ENCODE peak calls at places on chromosomes 7 and 10, in six cellular contexts. H is fibroblast of lung, F is PC-3, R is hepatocyte, I is MM.1S, K is HepG2. E is an unnamed sample.

GRCh38 chr10:74957199-74958084 is 131.0 kb downstream of the KAT6B start:
- DNase-seq in R (no peak), F (no peak), I (no peak), H (no peak), K (no peak), E (no peak)

GRCh38 chr10:118669020-118669766 is 73.7 kb upstream of the PRLHR start:
- DNase-seq in I (no peak), H (peak), K (no peak), F (no peak), R (no peak), E (peak)

GRCh38 chr10:89274928-89275327 is 23.4 kb upstream of the LIPA start:
- DNase-seq in H (peak), I (no peak), R (no peak), K (no peak), F (no peak), E (no peak)

GRCh38 chr7:29825750-29826529 is 19.6 kb downstream of the WIPF3 start:
- DNase-seq in F (no peak), H (no peak), K (no peak), I (peak), R (no peak), E (no peak)

GRCh38 chr10:62733654-62734293 is 70.7 kb upstream of the ADO start:
- DNase-seq in I (no peak), F (peak), R (no peak), K (no peak), H (no peak), E (no peak)

GRCh38 chr7:52911326-52911725 is 124.1 kb upstream of the POM121L12 start:
- DNase-seq in H (no peak), R (no peak), I (no peak), K (no peak), F (no peak), E (no peak)

GRCh38 chr10:6383099-6383812 is 180.5 kb downstream of the PFKFB3 start:
- DNase-seq in F (no peak), H (peak), R (peak), I (no peak), K (no peak), E (no peak)

GRCh38 chr10:93703066-93703465 is 674 bp upstream of the FRA10AC1 start:
- DNase-seq in F (no peak), K (no peak), R (no peak), I (no peak), H (peak), E (no peak)

GRCh38 chr7:418636-419280 is 100.9 kb downstream of the PDGFA start:
- DNase-seq in I (no peak), F (no peak), K (no peak), H (no peak), R (no peak), E (no peak)

GRCh38 chr10:102517553-102517952 is 13.8 kb downstream of the SUFU start:
- DNase-seq in I (no peak), H (no peak), K (no peak), R (peak), F (no peak), E (no peak)

GRCh38 chr7:73941836-73942551 is 81.0 kb downstream of the TMEM270 start:
- DNase-seq in F (peak), I (no peak), K (peak), R (no peak), H (no peak), E (no peak)

GRCh38 chr10:58638406-58638805 is 125.7 kb downstream of the BICC1 start:
- DNase-seq in K (no peak), F (no peak), I (no peak), H (no peak), R (no peak), E (no peak)

GRCh38 chr10:62893036-62893435 is 76.9 kb upstream of the EGR2 start:
- DNase-seq in K (no peak), R (no peak), F (peak), I (no peak), H (no peak), E (no peak)

GRCh38 chr7:466465-467191 is 53.0 kb downstream of the PDGFA start:
- DNase-seq in H (no peak), R (no peak), F (no peak), K (no peak), I (no peak), E (no peak)

GRCh38 chr7:22390512-22390911 is 33.6 kb upstream of the RAPGEF5 start:
- DNase-seq in K (no peak), F (no peak), I (no peak), H (no peak), R (no peak), E (no peak)

GRCh38 chr7:2120251-2120660 is 112.5 kb downstream of the MAD1L1 start:
- DNase-seq in H (no peak), F (no peak), R (no peak), K (no peak), I (no peak), E (no peak)

GRCh38 chr7:77664715-77665114 is 31.5 kb upstream of the RSBN1L start:
- DNase-seq in F (no peak), I (no peak), K (no peak), R (no peak), H (no peak), E (no peak)

GRCh38 chr7:85065306-85065705 is 121.5 kb downstream of the SEMA3D start:
- DNase-seq in R (no peak), F (no peak), K (no peak), H (peak), I (no peak), E (no peak)

GRCh38 chr10:55628260-55628701 is 732.8 kb downstream of the ZWINT start:
- DNase-seq in R (peak), F (no peak), H (peak), I (no peak), K (no peak), E (peak)

GRCh38 chr7:134785842-134786241 is 6.4 kb downstream of the CALD1 start:
- DNase-seq in K (no peak), R (no peak), I (no peak), F (no peak), H (no peak), E (no peak)

GRCh38 chr10:24097771-24098207 is 111.1 kb upstream of the KIAA1217 start:
- DNase-seq in I (no peak), K (peak), F (no peak), R (no peak), H (no peak), E (no peak)

GRCh38 chr7:37510043-37510634 is 61.5 kb upstream of the ELMO1 start:
- DNase-seq in I (peak), K (peak), H (peak), F (peak), R (peak), E (peak)

GRCh38 chr7:68288099-68288498 is 1291.5 kb downstream of the TYW1 start:
- DNase-seq in K (no peak), H (no peak), I (no peak), F (no peak), R (no peak), E (no peak)

GRCh38 chr10:123636598-123637325 is 29.4 kb upstream of the GPR26 start:
- DNase-seq in I (no peak), H (no peak), K (no peak), R (peak), F (no peak), E (no peak)

GRCh38 chr10:49375611-49376010 is 20.3 kb downstream of the DRGX start:
- DNase-seq in K (no peak), H (no peak), I (no peak), R (no peak), F (no peak), E (no peak)

GRCh38 chr7:104627516-104627915 is 299.1 kb downstream of the LHFPL3 start:
- DNase-seq in H (peak), I (peak), F (peak), R (peak), K (no peak), E (peak)

GRCh38 chr10:101133489-101134298 is 2.6 kb downstream of the TLX1 start:
- DNase-seq in I (no peak), R (no peak), F (no peak), H (no peak), K (no peak), E (peak)

GRCh38 chr10:101132636-101133473 is 1.8 kb downstream of the TLX1 start:
- DNase-seq in H (no peak), K (no peak), I (no peak), F (no peak), R (no peak), E (no peak)

GRCh38 chr10:101130984-101131961 is at the start of gene TLX1:
- DNase-seq in R (no peak), I (no peak), H (no peak), F (no peak), K (no peak), E (peak)

GRCh38 chr10:101130141-101130540 is 959 bp upstream of the TLX1 start:
- DNase-seq in R (no peak), I (no peak), F (no peak), H (no peak), K (no peak), E (no peak)

DNA sequence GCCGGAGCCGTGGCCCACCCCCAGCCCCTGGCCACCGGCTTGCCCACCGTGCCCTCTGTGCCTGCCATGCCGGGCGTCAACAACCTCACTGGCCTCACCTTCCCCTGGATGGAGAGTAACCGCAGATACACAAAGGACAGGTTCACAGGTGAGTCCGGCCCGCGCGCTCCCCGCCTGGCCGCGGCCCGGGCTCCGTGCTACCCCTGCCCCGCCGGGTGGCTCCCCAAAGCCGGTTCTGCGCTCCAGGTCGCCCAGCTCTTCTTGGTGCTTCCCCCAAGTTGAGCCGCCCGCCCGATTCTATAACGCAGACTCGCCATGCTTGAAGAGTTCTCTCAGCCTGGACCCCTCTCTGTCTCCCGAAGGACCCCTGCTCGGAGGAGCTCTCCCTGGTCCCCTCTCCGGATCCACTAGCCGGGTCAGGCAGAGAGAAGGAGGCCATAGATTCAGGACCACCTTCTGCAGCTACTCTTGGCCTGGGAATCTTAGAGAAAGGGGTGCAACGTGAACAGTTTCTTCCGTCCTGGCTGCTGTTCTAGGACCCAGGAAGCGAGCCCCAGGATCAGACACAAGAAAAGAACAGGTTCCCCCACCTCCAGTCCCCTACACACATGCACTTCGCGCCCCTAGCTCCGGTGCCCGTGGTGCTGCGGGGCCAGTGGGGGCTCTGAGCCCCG is 999 bp downstream of the TLX1 start:
- DNase-seq in F (no peak), R (no peak), K (no peak), H (no peak), I (no peak), E (no peak)
- H3K4me2 ChIP-seq in F (no peak), R (peak), K (peak), H (no peak), I (peak), E (no peak)

GRCh38 chr10:73859441-73860049 is 14.8 kb downstream of the CAMK2G start:
- DNase-seq in F (no peak), R (no peak), H (no peak), I (no peak), K (no peak), E (no peak)
- TF ChIP-seq EZH2 in F (no peak), R (no peak), H (no peak), I (no peak), K (no peak), E (no peak)

DNA sequence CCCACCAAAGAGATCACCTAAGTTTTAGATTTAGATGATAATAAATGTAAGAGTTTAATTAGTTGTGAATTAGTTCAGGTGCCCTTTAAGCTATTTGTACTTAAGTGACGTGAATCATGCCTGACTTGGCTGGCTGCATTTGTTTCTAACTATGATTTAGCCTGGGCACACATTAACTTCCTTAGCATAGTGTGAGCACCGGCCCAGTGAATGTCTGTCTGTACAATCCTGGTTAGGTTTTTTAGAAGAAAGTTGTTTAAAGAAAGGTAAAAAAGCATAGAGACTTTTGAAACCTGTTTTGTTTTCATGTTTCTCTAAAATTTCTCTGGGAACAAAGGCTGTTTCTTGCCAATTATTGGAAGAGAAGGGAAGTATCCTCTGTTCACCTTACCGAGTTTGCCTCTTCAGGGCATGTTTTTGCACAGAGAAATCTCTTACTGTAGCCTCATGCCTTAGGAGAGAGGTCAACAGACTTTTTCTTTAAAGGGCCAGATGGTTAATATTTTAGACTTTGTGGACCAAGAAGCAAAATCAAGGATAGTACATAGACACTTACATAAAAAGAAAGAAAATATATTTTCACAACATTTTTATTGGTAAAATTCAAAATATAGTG is 42.9 kb upstream of the MET start:
- DNase-seq in H (no peak), R (peak), K (no peak), F (peak), I (no peak), E (no peak)
- H3K4me2 ChIP-seq in H (no peak), R (no peak), K (no peak), F (peak), I (no peak), E (no peak)

GRCh38 chr10:1896153-1896552 is 158.8 kb upstream of the ADARB2 start:
- DNase-seq in I (no peak), R (no peak), H (no peak), F (no peak), K (no peak), E (no peak)

GRCh38 chr10:1894912-1895311 is 157.6 kb upstream of the ADARB2 start:
- DNase-seq in H (no peak), F (no peak), I (no peak), R (no peak), K (no peak), E (no peak)
- TF ChIP-seq EZH2 in H (no peak), F (no peak), I (no peak), R (no peak), K (no peak), E (no peak)